ENCODE peak calls at places on chromosomes 12 and 14, in four cellular contexts. One of them, this sample, is unnamed.

GRCh38 chr14:24909523-24910302 is 140.2 kb downstream of the STXBP6 start:
- ATAC-seq in upper lobe of left lung: no peak
- ATAC-seq in GM23338: no peak
- ATAC-seq in HCT116: no peak
- ATAC-seq in this sample: no peak

GRCh38 chr12:30507576-30507975 is 188.1 kb downstream of the IPO8 start:
- ATAC-seq in HCT116: no peak
- ATAC-seq in GM23338: no peak
- ATAC-seq in upper lobe of left lung: no peak
- ATAC-seq in this sample: no peak

GRCh38 chr14:82359201-82359600 is 825.5 kb upstream of the SEL1L start:
- ATAC-seq in GM23338: no peak
- ATAC-seq in upper lobe of left lung: no peak
- ATAC-seq in HCT116: no peak
- ATAC-seq in this sample: no peak

GRCh38 chr12:62761658-62762057 is 173.3 kb downstream of the PPM1H start:
- ATAC-seq in HCT116: no peak
- ATAC-seq in upper lobe of left lung: peak; percentile 54
- ATAC-seq in GM23338: no peak
- ATAC-seq in this sample: peak; percentile 28

GRCh38 chr12:75738486-75738885 is 227.1 kb upstream of the KRR1 start:
- ATAC-seq in upper lobe of left lung: no peak
- ATAC-seq in HCT116: peak; percentile 57
- ATAC-seq in GM23338: no peak
- ATAC-seq in this sample: no peak

GRCh38 chr12:117334098-117334497 is 27.3 kb downstream of the NOS1 start:
- ATAC-seq in GM23338: no peak
- ATAC-seq in HCT116: no peak
- ATAC-seq in upper lobe of left lung: no peak
- ATAC-seq in this sample: no peak

GRCh38 chr14:24852312-24853060 is 197.5 kb downstream of the STXBP6 start:
- ATAC-seq in upper lobe of left lung: no peak
- ATAC-seq in HCT116: no peak
- ATAC-seq in GM23338: peak; percentile 72
- ATAC-seq in this sample: no peak

GRCh38 chr12:116774020-116774419 is 35.9 kb downstream of the RNFT2 start:
- ATAC-seq in HCT116: no peak
- ATAC-seq in GM23338: no peak
- ATAC-seq in upper lobe of left lung: no peak
- ATAC-seq in this sample: no peak

GRCh38 chr14:90545431-90545830 is 148.6 kb downstream of the CALM1 start:
- ATAC-seq in HCT116: no peak
- ATAC-seq in GM23338: no peak
- ATAC-seq in upper lobe of left lung: no peak
- ATAC-seq in this sample: no peak

GRCh38 chr14:100146548-100147091 is 12.8 kb downstream of the DEGS2 start:
- ATAC-seq in upper lobe of left lung: no peak
- ATAC-seq in GM23338: no peak
- ATAC-seq in HCT116: no peak
- ATAC-seq in this sample: no peak

GRCh38 chr14:74613211-74613914 is 1.3 kb upstream of the LTBP2 start:
- ATAC-seq in upper lobe of left lung: no peak
- ATAC-seq in HCT116: no peak
- ATAC-seq in GM23338: no peak
- ATAC-seq in this sample: no peak

GRCh38 chr14:71698027-71698426 is 234.2 kb upstream of the RGS6 start:
- ATAC-seq in HCT116: no peak
- ATAC-seq in GM23338: no peak
- ATAC-seq in upper lobe of left lung: peak; percentile 42
- ATAC-seq in this sample: no peak

GRCh38 chr12:11726659-11727058 is 77.2 kb downstream of the ETV6 start:
- ATAC-seq in HCT116: no peak
- ATAC-seq in GM23338: no peak
- ATAC-seq in upper lobe of left lung: no peak
- ATAC-seq in this sample: no peak

GRCh38 chr12:108700833-108701450 is 30.4 kb downstream of the CORO1C start:
- ATAC-seq in upper lobe of left lung: no peak
- ATAC-seq in HCT116: no peak
- ATAC-seq in GM23338: no peak
- ATAC-seq in this sample: no peak

GRCh38 chr12:65022960-65023359 is 98.1 kb downstream of the WIF1 start:
- ATAC-seq in upper lobe of left lung: no peak
- ATAC-seq in HCT116: no peak
- ATAC-seq in GM23338: no peak
- ATAC-seq in this sample: no peak

GRCh38 chr12:109387425-109388166 is 39.9 kb downstream of the MYO1H start:
- ATAC-seq in HCT116: peak; percentile 76
- ATAC-seq in GM23338: peak; percentile 82
- ATAC-seq in upper lobe of left lung: peak; percentile 22
- ATAC-seq in this sample: no peak

GRCh38 chr12:107493135-107493494 is 192.5 kb upstream of the PWP1 start:
- ATAC-seq in HCT116: no peak
- ATAC-seq in GM23338: no peak
- ATAC-seq in upper lobe of left lung: no peak
- ATAC-seq in this sample: no peak

GRCh38 chr12:8894378-8894777 is 19.9 kb upstream of the PHC1 start:
- ATAC-seq in HCT116: no peak
- ATAC-seq in upper lobe of left lung: no peak
- ATAC-seq in GM23338: no peak
- ATAC-seq in this sample: no peak

GRCh38 chr12:98701166-98701565 is 56.1 kb downstream of the APAF1 start:
- ATAC-seq in upper lobe of left lung: no peak
- ATAC-seq in HCT116: no peak
- ATAC-seq in GM23338: no peak
- ATAC-seq in this sample: no peak

GRCh38 chr12:113250045-113250444 is 28.8 kb downstream of the TPCN1 start:
- ATAC-seq in upper lobe of left lung: no peak
- ATAC-seq in HCT116: no peak
- ATAC-seq in GM23338: no peak
- ATAC-seq in this sample: no peak

GRCh38 chr12:78697817-78698415 is 166.7 kb upstream of the SYT1 start:
- ATAC-seq in upper lobe of left lung: no peak
- ATAC-seq in GM23338: no peak
- ATAC-seq in HCT116: no peak
- ATAC-seq in this sample: no peak

GRCh38 chr12:43816168-43816567 is 10.1 kb upstream of the TWF1 start:
- ATAC-seq in upper lobe of left lung: no peak
- ATAC-seq in GM23338: no peak
- ATAC-seq in HCT116: no peak
- ATAC-seq in this sample: no peak

GRCh38 chr12:321606-322326 is 59.1 kb upstream of the SLC6A13 start:
- ATAC-seq in upper lobe of left lung: no peak
- ATAC-seq in GM23338: no peak
- ATAC-seq in HCT116: no peak
- ATAC-seq in this sample: no peak

GRCh38 chr12:87116778-87117177 is 860.6 kb upstream of the MGAT4C start:
- ATAC-seq in upper lobe of left lung: no peak
- ATAC-seq in GM23338: no peak
- ATAC-seq in HCT116: no peak
- ATAC-seq in this sample: no peak

GRCh38 chr12:74897425-74898211 is 312.0 kb downstream of the KCNC2 start:
- ATAC-seq in upper lobe of left lung: no peak
- ATAC-seq in HCT116: no peak
- ATAC-seq in GM23338: no peak
- ATAC-seq in this sample: no peak

GRCh38 chr14:79091381-79091963 is 921.3 kb downstream of the NRXN3 start:
- ATAC-seq in HCT116: no peak
- ATAC-seq in GM23338: peak; percentile 87
- ATAC-seq in upper lobe of left lung: no peak
- ATAC-seq in this sample: no peak

GRCh38 chr14:70180718-70181117 is 8.0 kb downstream of the SLC8A3 start:
- ATAC-seq in HCT116: no peak
- ATAC-seq in upper lobe of left lung: no peak
- ATAC-seq in GM23338: no peak
- ATAC-seq in this sample: no peak

GRCh38 chr12:116080415-116080814 is 197.1 kb downstream of the MED13L start:
- ATAC-seq in HCT116: no peak
- ATAC-seq in GM23338: no peak
- ATAC-seq in upper lobe of left lung: no peak
- ATAC-seq in this sample: no peak

GRCh38 chr12:118694128-118694775 is 287.1 kb upstream of the SRRM4 start:
- ATAC-seq in GM23338: no peak
- ATAC-seq in HCT116: no peak
- ATAC-seq in upper lobe of left lung: no peak
- ATAC-seq in this sample: no peak

GRCh38 chr14:21496453-21496852 is 14.7 kb downstream of the METTL3 start:
- ATAC-seq in HCT116: no peak
- ATAC-seq in GM23338: no peak
- ATAC-seq in upper lobe of left lung: no peak
- ATAC-seq in this sample: no peak

GRCh38 chr12:94180558-94181296 is 32.4 kb downstream of the PLXNC1 start:
- ATAC-seq in HCT116: no peak
- ATAC-seq in GM23338: no peak
- ATAC-seq in upper lobe of left lung: peak; percentile 34
- ATAC-seq in this sample: no peak

DNA sequence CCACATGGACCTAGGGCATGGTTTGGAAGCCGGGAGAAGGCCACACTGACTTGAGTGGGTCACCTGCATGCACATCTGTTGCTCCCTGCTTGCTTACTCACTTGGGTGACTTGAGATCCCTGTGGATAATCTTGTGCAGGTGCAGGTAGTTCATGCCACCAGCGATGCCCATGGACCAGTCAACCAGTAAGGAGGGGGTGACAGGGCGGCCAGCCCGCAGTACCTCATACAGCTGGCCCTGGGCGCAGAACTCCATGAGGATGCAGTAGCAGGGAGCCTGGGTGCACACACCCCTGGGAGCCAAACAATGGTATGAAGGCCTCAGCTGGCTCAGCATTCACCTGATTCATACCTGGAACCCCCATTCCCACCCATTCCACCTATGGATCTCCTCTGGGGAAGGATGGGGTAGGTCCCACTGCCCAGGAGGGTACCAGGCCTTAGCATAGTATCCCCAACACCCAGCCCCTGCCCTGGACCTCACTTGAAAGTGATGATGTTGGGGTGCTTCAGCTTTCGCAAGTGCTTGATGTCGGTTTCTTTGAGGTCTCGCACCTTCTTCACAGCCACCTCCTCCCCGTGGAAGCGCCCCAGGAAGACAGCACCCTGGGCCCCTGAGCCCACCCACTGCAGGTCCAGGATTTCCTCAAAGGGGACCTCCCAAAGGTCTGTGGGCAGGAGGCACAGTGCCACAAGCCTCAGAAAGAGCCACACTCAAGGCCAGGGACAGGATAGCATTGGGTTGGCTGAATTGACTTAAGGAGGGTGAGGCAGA is 13.1 kb downstream of the MAP3K12 start:
- ATAC-seq in HCT116: no peak
- ATAC-seq in GM23338: no peak
- ATAC-seq in upper lobe of left lung: no peak
- ATAC-seq in this sample: no peak
- TF ChIP-seq POLR2AphosphoS5 in HCT116: no peak
- TF ChIP-seq POLR2AphosphoS5 in GM23338: no peak
- TF ChIP-seq POLR2AphosphoS5 in upper lobe of left lung: no peak
- TF ChIP-seq POLR2AphosphoS5 in this sample: no peak

GRCh38 chr14:68177728-68178127 is 358.1 kb downstream of the RAD51B start:
- ATAC-seq in GM23338: no peak
- ATAC-seq in upper lobe of left lung: no peak
- ATAC-seq in HCT116: no peak
- ATAC-seq in this sample: no peak

GRCh38 chr14:68178282-68178681 is 358.7 kb downstream of the RAD51B start:
- ATAC-seq in upper lobe of left lung: no peak
- ATAC-seq in HCT116: no peak
- ATAC-seq in GM23338: no peak
- ATAC-seq in this sample: no peak

GRCh38 chr14:68173227-68173972 is 353.8 kb downstream of the RAD51B start:
- ATAC-seq in upper lobe of left lung: no peak
- ATAC-seq in HCT116: no peak
- ATAC-seq in GM23338: no peak
- ATAC-seq in this sample: no peak

GRCh38 chr14:68174446-68174845 is 354.9 kb downstream of the RAD51B start:
- ATAC-seq in HCT116: no peak
- ATAC-seq in upper lobe of left lung: no peak
- ATAC-seq in GM23338: no peak
- ATAC-seq in this sample: no peak

DNA sequence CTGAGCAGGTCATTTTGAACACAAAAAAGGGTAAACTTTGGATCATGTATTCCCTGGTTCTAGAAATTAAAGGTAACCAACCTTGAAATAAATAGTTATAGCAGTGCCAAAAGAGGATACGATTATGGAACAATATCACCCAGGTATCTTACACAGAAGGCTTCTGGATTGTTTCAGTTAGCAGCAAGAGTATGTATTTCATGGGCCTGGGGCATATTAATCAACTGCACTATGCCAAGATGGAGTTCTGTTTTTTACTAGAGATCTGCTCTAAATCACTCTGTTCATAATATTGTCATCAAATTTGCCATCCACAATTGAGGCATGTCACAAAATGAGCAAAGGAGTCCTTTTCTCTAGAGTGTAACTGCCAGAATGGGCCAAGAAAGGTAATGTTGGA is 357.1 kb downstream of the RAD51B start:
- ATAC-seq in GM23338: no peak
- ATAC-seq in upper lobe of left lung: no peak
- ATAC-seq in HCT116: no peak
- ATAC-seq in this sample: no peak
- H3K4me1 ChIP-seq in GM23338: peaks cover 17% of the 10 kb centered on the region
- H3K4me1 ChIP-seq in upper lobe of left lung: peaks cover 4% of the 10 kb centered on the region
- H3K4me1 ChIP-seq in HCT116: peaks cover 75% of the 10 kb centered on the region
- H3K4me1 ChIP-seq in this sample: peaks cover 5% of the 10 kb centered on the region

DNA sequence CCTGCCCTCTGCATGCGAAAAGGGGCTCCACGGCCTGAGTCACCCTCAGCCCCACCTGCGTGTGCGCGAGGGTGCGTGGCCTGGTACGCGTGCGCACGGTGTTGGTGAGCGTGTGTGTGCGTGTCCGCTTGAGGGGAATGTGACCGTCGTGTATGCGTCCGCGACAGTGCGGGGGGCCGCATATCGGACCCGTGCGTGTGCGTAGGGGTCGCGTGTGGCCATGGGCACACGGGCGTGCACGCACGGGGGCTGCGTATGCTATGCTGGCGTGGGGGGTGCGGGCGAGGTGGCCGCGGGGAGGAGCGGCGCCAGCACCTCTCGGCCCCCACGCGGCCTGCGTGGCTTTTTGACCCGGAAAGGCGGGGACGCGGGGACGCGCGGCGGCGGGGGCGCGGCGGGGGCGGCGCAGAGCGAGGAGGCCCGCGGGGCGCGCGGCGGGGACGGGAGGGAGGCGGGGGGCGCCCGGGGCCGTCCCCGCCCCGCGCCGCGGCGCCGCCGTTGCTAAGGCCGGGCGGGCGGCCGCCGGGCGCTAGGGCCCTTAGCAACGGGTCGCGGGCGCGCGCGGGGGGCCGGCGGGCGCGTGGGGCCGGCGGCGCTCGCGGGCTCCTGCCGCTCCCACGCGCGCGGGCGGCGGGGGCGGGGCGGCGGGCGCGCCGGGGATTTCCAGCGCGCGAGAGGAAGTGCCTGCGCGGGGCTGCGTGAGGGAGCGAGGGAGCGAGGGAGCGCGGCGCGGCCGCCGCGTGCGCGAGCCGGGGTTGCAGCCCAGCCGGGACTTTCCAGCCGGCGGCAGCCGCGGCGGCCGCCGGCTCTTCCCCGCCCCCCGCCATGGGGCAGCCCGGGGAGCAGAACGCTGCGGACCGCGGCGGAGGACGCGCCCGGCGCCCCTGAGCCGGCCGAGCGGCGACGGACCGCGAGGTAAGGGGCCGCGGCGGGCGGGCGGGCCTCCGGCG is at the start of gene TRAF3:
- ATAC-seq in HCT116: peak; percentile 64
- ATAC-seq in GM23338: peak; percentile 5
- ATAC-seq in upper lobe of left lung: peak; percentile 6
- ATAC-seq in this sample: peak; percentile 82
- TF ChIP-seq POLR2AphosphoS5 in HCT116: no peak
- TF ChIP-seq POLR2AphosphoS5 in GM23338: no peak
- TF ChIP-seq POLR2AphosphoS5 in upper lobe of left lung: no peak
- TF ChIP-seq POLR2AphosphoS5 in this sample: no peak

GRCh38 chr12:124904306-124905098 is 9.9 kb downstream of the UBC start:
- ATAC-seq in upper lobe of left lung: peak; percentile 95
- ATAC-seq in GM23338: peak; percentile 40
- ATAC-seq in HCT116: peak; percentile 85
- ATAC-seq in this sample: peak; percentile 90
- H3K4me1 ChIP-seq in upper lobe of left lung: peaks cover 24% of the 10 kb centered on the region
- H3K4me1 ChIP-seq in GM23338: no peaks in the 10 kb centered on the region
- H3K4me1 ChIP-seq in HCT116: peaks cover 20% of the 10 kb centered on the region
- H3K4me1 ChIP-seq in this sample: peaks cover 40% of the 10 kb centered on the region